ENCODE peak calls at places on chromosomes 5 and 9, in nine cellular contexts. U is HL-60, T is WTC11, I is AG10803, L is cardiac fibroblast, Y is GM13976, M is HFFc6, P is A549, D is K562. O is an unnamed sample.

GRCh38 chr5:141695627-141696180 is 13.7 kb upstream of the ARAP3 start:
- DNase-seq in U (no peak), T (no peak), I (peak; percentile 33), L (no peak), Y (no peak), M (no peak), P (no peak), D (no peak), O (no peak)

GRCh38 chr9:107138261-107138992 is 144.7 kb upstream of the RAD23B start:
- DNase-seq in U (no peak), T (no peak), I (peak; percentile 16), L (no peak), Y (no peak), M (no peak), P (no peak), D (no peak), O (no peak)

GRCh38 chr5:134846641-134846960 is 833 bp downstream of the C5orf24 start:
- DNase-seq in U (peak; percentile 17), T (no peak), I (no peak), L (peak; percentile 40), Y (peak; percentile 32), M (no peak), P (no peak), D (peak; percentile 31), O (no peak)

GRCh38 chr5:129003232-129003631 is 37.9 kb downstream of the SLC27A6 start:
- DNase-seq in U (no peak), T (no peak), I (no peak), L (no peak), Y (no peak), M (no peak), P (no peak), D (no peak), O (no peak)

GRCh38 chr9:8764041-8764440 is 964.5 kb upstream of the DMAC1 start:
- DNase-seq in U (no peak), T (no peak), I (no peak), L (peak; percentile 27), Y (no peak), M (no peak), P (no peak), D (no peak), O (no peak)

GRCh38 chr9:78025186-78025585 is 6.4 kb downstream of the GNAQ start:
- DNase-seq in U (no peak), T (no peak), I (no peak), L (no peak), Y (no peak), M (no peak), P (no peak), D (no peak), O (no peak)

GRCh38 chr5:106876298-106876622 is 794.5 kb downstream of the EFNA5 start:
- DNase-seq in U (no peak), T (no peak), I (no peak), L (no peak), Y (no peak), M (no peak), P (no peak), D (no peak), O (no peak)

GRCh38 chr9:106818034-106818433 is 44.9 kb upstream of the ZNF462 start:
- DNase-seq in U (no peak), T (no peak), I (no peak), L (no peak), Y (no peak), M (no peak), P (no peak), D (no peak), O (no peak)

GRCh38 chr5:150429410-150429873 is 16.7 kb upstream of the CD74 start:
- DNase-seq in U (no peak), T (no peak), I (no peak), L (no peak), Y (peak; percentile 75), M (no peak), P (no peak), D (no peak), O (no peak)

GRCh38 chr9:129480227-129480626 is 140.7 kb downstream of the C9orf50 start:
- DNase-seq in U (no peak), T (no peak), I (peak; percentile 49), L (peak; percentile 48), Y (no peak), M (no peak), P (peak; percentile 50), D (peak; percentile 31), O (no peak)
- TF ChIP-seq CTCF in U (no peak), T (no peak), I (peak; percentile 29), L (no peak), Y (no peak), M (peak; percentile 37), P (no peak), D (peak; percentile 40), O (no peak)

GRCh38 chr5:140169410-140169809 is 5.6 kb upstream of the CYSTM1 start:
- DNase-seq in U (no peak), T (no peak), I (no peak), L (no peak), Y (no peak), M (no peak), P (peak; percentile 33), D (peak; percentile 49), O (no peak)
- TF ChIP-seq CTCF in U (no peak), T (no peak), I (no peak), L (no peak), Y (no peak), M (peak; percentile 43), P (no peak), D (peak; percentile 69), O (no peak)

GRCh38 chr5:94692610-94693009 is 74.1 kb downstream of the SLF1 start:
- DNase-seq in U (no peak), T (no peak), I (no peak), L (peak; percentile 12), Y (no peak), M (no peak), P (no peak), D (no peak), O (no peak)

GRCh38 chr5:94691947-94692346 is 73.5 kb downstream of the SLF1 start:
- DNase-seq in U (no peak), T (no peak), I (peak; percentile 54), L (peak; percentile 94), Y (no peak), M (no peak), P (peak; percentile 32), D (no peak), O (no peak)

GRCh38 chr5:94693845-94694370 is 75.4 kb downstream of the SLF1 start:
- DNase-seq in U (no peak), T (no peak), I (no peak), L (no peak), Y (no peak), M (no peak), P (no peak), D (no peak), O (no peak)

GRCh38 chr5:94694671-94695070 is 76.2 kb downstream of the SLF1 start:
- DNase-seq in U (no peak), T (no peak), I (peak; percentile 66), L (no peak), Y (no peak), M (no peak), P (no peak), D (no peak), O (no peak)

GRCh38 chr5:94693043-94693822 is 74.8 kb downstream of the SLF1 start:
- DNase-seq in U (no peak), T (no peak), I (peak; percentile 95), L (peak; percentile 93), Y (no peak), M (peak; percentile 95), P (peak; percentile 47), D (no peak), O (no peak)
- TF ChIP-seq CTCF in U (no peak), T (no peak), I (peak; percentile 59), L (peak; percentile 22), Y (peak; percentile 38), M (peak; percentile 76), P (peak; percentile 54), D (peak; percentile 57), O (peak; percentile 33)

DNA sequence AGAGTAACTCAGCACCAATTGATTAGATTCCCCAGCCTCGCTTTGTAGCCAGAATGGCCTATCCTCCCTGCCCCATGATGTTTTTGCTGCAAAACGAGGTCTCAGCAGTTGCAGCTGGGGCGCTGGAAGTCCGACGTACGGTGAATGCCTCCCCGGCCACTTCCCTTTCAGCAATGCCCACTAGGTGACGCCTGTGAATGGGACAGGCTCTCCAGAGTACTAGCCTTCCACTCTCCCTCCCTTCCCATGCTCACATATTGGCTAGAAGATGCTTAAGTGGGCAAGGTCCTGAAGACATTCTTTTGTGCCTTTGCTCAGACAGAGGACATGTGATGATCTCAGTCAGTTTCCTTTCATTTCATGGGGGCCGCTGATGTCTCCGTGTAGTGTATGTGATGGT is 50.8 kb downstream of the DMRT2 start:
- DNase-seq in U (no peak), T (peak; percentile 75), I (peak; percentile 45), L (peak; percentile 44), Y (no peak), M (no peak), P (peak; percentile 40), D (no peak), O (no peak)
- TF ChIP-seq CTCF in U (peak; percentile 20), T (no peak), I (peak; percentile 78), L (peak; percentile 66), Y (peak; percentile 29), M (peak; percentile 66), P (peak; percentile 29), D (no peak), O (peak; percentile 16)

GRCh38 chr5:120091376-120091948 is 372.6 kb upstream of the PRR16 start:
- DNase-seq in U (no peak), T (no peak), I (no peak), L (peak; percentile 27), Y (no peak), M (no peak), P (no peak), D (no peak), O (no peak)

GRCh38 chr5:120093178-120093577 is 370.9 kb upstream of the PRR16 start:
- DNase-seq in U (peak; percentile 43), T (peak; percentile 11), I (no peak), L (no peak), Y (no peak), M (no peak), P (no peak), D (no peak), O (no peak)

GRCh38 chr5:120092649-120093048 is 371.5 kb upstream of the PRR16 start:
- DNase-seq in U (no peak), T (no peak), I (no peak), L (no peak), Y (no peak), M (no peak), P (no peak), D (no peak), O (no peak)

GRCh38 chr5:120086081-120086480 is 378.0 kb upstream of the PRR16 start:
- DNase-seq in U (no peak), T (no peak), I (no peak), L (no peak), Y (no peak), M (no peak), P (no peak), D (no peak), O (no peak)

GRCh38 chr5:120088831-120089230 is 375.3 kb upstream of the PRR16 start:
- DNase-seq in U (no peak), T (no peak), I (no peak), L (no peak), Y (no peak), M (no peak), P (no peak), D (no peak), O (no peak)
- TF ChIP-seq CTCF in U (no peak), T (no peak), I (no peak), L (no peak), Y (no peak), M (no peak), P (no peak), D (no peak), O (no peak)

O was measured in mesothelial cell of epicardium.